ENCODE peak calls at places on chromosomes 11 and 22, in four cellular contexts. W is stomach; D is GM04503; F is naive thymus-derived CD4-positive, alpha-beta T cell. U is an unnamed sample.

GRCh38 chr11:100753144-100753543 is 66.1 kb downstream of the ARHGAP42 start:
- DNase-seq in D (no peak), W (peak), F (no peak), U (peak)

GRCh38 chr11:28123151-28123571 is 15.0 kb downstream of the METTL15 start:
- DNase-seq in D (no peak), F (no peak), W (no peak), U (no peak)

GRCh38 chr11:117197516-117198456 is 1.4 kb upstream of the TAGLN start:
- DNase-seq in D (no peak), F (no peak), W (peak), U (peak)

GRCh38 chr22:44201556-44202129 is 20.9 kb downstream of the PARVG start:
- DNase-seq in W (no peak), D (no peak), F (no peak), U (no peak)

GRCh38 chr11:36605221-36606216 is 7.5 kb upstream of the RAG2 start:
- DNase-seq in D (no peak), F (no peak), W (no peak), U (no peak)

GRCh38 chr11:115530752-115531151 is 26.5 kb upstream of the CADM1 start:
- DNase-seq in D (no peak), W (no peak), F (no peak), U (no peak)

GRCh38 chr11:123434262-123434661 is 4.2 kb downstream of the GRAMD1B start:
- DNase-seq in W (no peak), D (no peak), F (peak), U (no peak)

GRCh38 chr22:17891427-17892167 is 117.3 kb upstream of the BID start:
- DNase-seq in D (no peak), F (no peak), W (no peak), U (peak)

GRCh38 chr11:61058583-61059259 is 43.6 kb upstream of the CD5 start:
- DNase-seq in D (no peak), F (no peak), W (no peak), U (no peak)

GRCh38 chr11:25211635-25212251 is 714.9 kb downstream of the LUZP2 start:
- DNase-seq in D (no peak), F (no peak), W (no peak), U (no peak)

GRCh38 chr11:117457031-117457785 is 129.6 kb downstream of the CEP164 start:
- DNase-seq in F (no peak), D (no peak), W (no peak), U (no peak)

GRCh38 chr22:43707650-43708049 is 104.5 kb downstream of the EFCAB6 start:
- DNase-seq in F (no peak), W (no peak), D (no peak), U (no peak)

GRCh38 chr22:39690901-39691620 is 120.5 kb downstream of the CACNA1I start:
- DNase-seq in W (no peak), F (no peak), D (no peak), U (peak)

GRCh38 chr11:46736615-46737014 is 17.6 kb downstream of the F2 start:
- DNase-seq in W (no peak), D (peak), F (no peak), U (no peak)

GRCh38 chr11:69466039-69466438 is 15.4 kb upstream of the LINC01488 start:
- DNase-seq in W (no peak), F (no peak), D (no peak), U (no peak)

GRCh38 chr11:89184021-89184420 is 6.3 kb downstream of the TYR start:
- DNase-seq in F (no peak), W (no peak), D (peak), U (no peak)

GRCh38 chr11:58968251-58968711 is 29.0 kb downstream of the GLYATL1 start:
- DNase-seq in F (no peak), W (peak), D (no peak), U (no peak)

GRCh38 chr11:65894034-65894591 is 3.6 kb downstream of the CCDC85B start:
- DNase-seq in F (no peak), D (no peak), W (no peak), U (no peak)

GRCh38 chr11:105148241-105148640 is 8.7 kb upstream of the CARD18 start:
- DNase-seq in F (no peak), W (no peak), D (peak), U (no peak)

GRCh38 chr22:44840611-44841322 is 88.4 kb downstream of the ARHGAP8 start:
- DNase-seq in D (no peak), F (no peak), W (no peak), U (no peak)

GRCh38 chr11:110565690-110566336 is 136.1 kb downstream of the FDX1 start:
- DNase-seq in F (peak), W (peak), D (no peak), U (peak)

GRCh38 chr11:31903225-31904074 is 92.3 kb upstream of the PAX6 start:
- DNase-seq in F (no peak), W (no peak), D (no peak), U (no peak)

GRCh38 chr11:69444381-69445130 is 36.9 kb upstream of the LINC01488 start:
- DNase-seq in W (no peak), D (peak), F (no peak), U (peak)

GRCh38 chr11:69116671-69117070 is 39.1 kb upstream of the SMIM38 start:
- DNase-seq in D (no peak), W (no peak), F (no peak), U (no peak)

GRCh38 chr11:118628861-118629549 is 21.6 kb downstream of the PHLDB1 start:
- DNase-seq in W (no peak), F (no peak), D (no peak), U (no peak)

GRCh38 chr11:123751777-123752176 is 2.5 kb downstream of the OR6X1 start:
- DNase-seq in W (no peak), F (no peak), D (no peak), U (peak)

GRCh38 chr11:73856001-73856663 is 20.5 kb downstream of the COA4 start:
- DNase-seq in F (no peak), D (no peak), W (no peak), U (no peak)

GRCh38 chr11:9575531-9576240 is 2.2 kb downstream of the WEE1 start:
- DNase-seq in D (no peak), W (no peak), F (no peak), U (no peak)

GRCh38 chr11:35579557-35580396 is 38.5 kb upstream of the FJX1 start:
- DNase-seq in F (no peak), W (no peak), D (peak), U (no peak)

GRCh38 chr11:30608534-30608933 is 22.4 kb upstream of the MPPED2 start:
- DNase-seq in W (no peak), D (no peak), F (no peak), U (no peak)

GRCh38 chr22:37508431-37508963 is 10.7 kb downstream of the CARD10 start:
- DNase-seq in D (no peak), F (no peak), W (no peak), U (no peak)

GRCh38 chr22:38218661-38219331 is 17.0 kb downstream of the MAFF start:
- DNase-seq in D (peak), F (no peak), W (peak), U (peak)

GRCh38 chr22:47515384-47516125 is 753.1 kb downstream of the TBC1D22A start:
- DNase-seq in D (no peak), F (no peak), W (no peak), U (no peak)

GRCh38 chr11:10376061-10376460 is 71.2 kb downstream of the ADM start:
- DNase-seq in W (no peak), D (no peak), F (no peak), U (peak)

GRCh38 chr11:2828585-2829330 is 56.8 kb downstream of the CDKN1C start:
- DNase-seq in F (no peak), D (no peak), W (no peak), U (no peak)